ENCODE peak calls at places on chromosomes 2 and 18, in four cellular contexts. J is tibial nerve, B is PC-3, N is brain microvascular endothelial cell. S is an unnamed sample.

GRCh38 chr2:147945660-147946059 is 74.9 kb downstream of the ORC4 start:
- DNase-seq in J (no peak), B (no peak), N (peak), S (no peak)

GRCh38 chr2:200216310-200216709 is 90.2 kb upstream of the SPATS2L start:
- DNase-seq in J (no peak), N (no peak), B (no peak), S (no peak)

GRCh38 chr2:197941715-197942114 is 137.3 kb downstream of the PLCL1 start:
- DNase-seq in N (no peak), B (no peak), J (no peak), S (no peak)

GRCh38 chr2:66567742-66568141 is 132.8 kb downstream of the MEIS1 start:
- DNase-seq in N (no peak), B (no peak), J (no peak), S (no peak)

GRCh38 chr2:153818242-153818641 is 53.5 kb upstream of the GALNT13 start:
- DNase-seq in J (no peak), B (no peak), N (no peak), S (no peak)

GRCh38 chr18:74546751-74547530 is 12.6 kb downstream of the CNDP1 start:
- DNase-seq in J (no peak), B (peak), N (no peak), S (no peak)

GRCh38 chr2:26462511-26463251 is 15.2 kb downstream of the OTOF start:
- DNase-seq in N (peak), J (peak), B (peak), S (no peak)

GRCh38 chr18:63155169-63155852 is 164.3 kb downstream of the BCL2 start:
- DNase-seq in B (peak), N (no peak), J (no peak), S (peak)

GRCh38 chr18:79944126-79944731 is 7.2 kb downstream of the SLC66A2 start:
- DNase-seq in B (no peak), J (no peak), N (no peak), S (peak)

GRCh38 chr2:98027535-98027934 is 31.8 kb upstream of the TMEM131 start:
- DNase-seq in B (no peak), N (no peak), J (no peak), S (no peak)

GRCh38 chr18:27605107-27605834 is 420.2 kb upstream of the CHST9 start:
- DNase-seq in B (peak), J (peak), N (peak), S (no peak)

GRCh38 chr2:60966465-60967405 is 50.8 kb upstream of the PEX13 start:
- DNase-seq in B (no peak), N (no peak), J (no peak), S (no peak)

GRCh38 chr18:30113454-30113853 is 929.1 kb downstream of the DSC3 start:
- DNase-seq in B (no peak), J (no peak), N (no peak), S (no peak)

GRCh38 chr2:237924164-237924534 is 42.7 kb upstream of the UBE2F start:
- DNase-seq in N (no peak), B (no peak), J (no peak), S (no peak)

GRCh38 chr18:23994361-23994902 is 20.1 kb upstream of the TTC39C start:
- DNase-seq in N (peak), B (peak), J (no peak), S (no peak)

GRCh38 chr2:235347691-235348090 is 146.2 kb upstream of the AGAP1 start:
- DNase-seq in B (peak), N (peak), J (no peak), S (no peak)

GRCh38 chr2:68018727-68019126 is 44.1 kb downstream of the C1D start:
- DNase-seq in B (peak), J (no peak), N (no peak), S (no peak)

GRCh38 chr2:9118383-9118960 is 88.1 kb upstream of the ASAP2 start:
- DNase-seq in J (no peak), B (no peak), N (no peak), S (no peak)

GRCh38 chr2:5164806-5165525 is 527.2 kb upstream of the SOX11 start:
- DNase-seq in N (peak), J (no peak), B (peak), S (no peak)

GRCh38 chr2:47058061-47058931 is 96.8 kb downstream of the STPG4 start:
- DNase-seq in B (no peak), N (no peak), J (no peak), S (no peak)

GRCh38 chr2:44944102-44944951 is 2.8 kb downstream of the SIX3 start:
- DNase-seq in B (no peak), J (no peak), N (no peak), S (no peak)

GRCh38 chr2:214138779-214139178 is 272.1 kb upstream of the VWC2L start:
- DNase-seq in B (no peak), N (no peak), J (no peak), S (no peak)

GRCh38 chr2:241545523-241546473 is 12.7 kb upstream of the BOK start:
- DNase-seq in N (peak), J (no peak), B (no peak), S (no peak)

GRCh38 chr18:51666717-51667320 is 469.3 kb upstream of the MEX3C start:
- DNase-seq in B (peak), N (peak), J (no peak), S (no peak)

GRCh38 chr2:36902385-36903120 is 63.8 kb downstream of the STRN start:
- DNase-seq in N (no peak), J (no peak), B (no peak), S (no peak)

GRCh38 chr2:172693037-172693436 is 42.6 kb upstream of the RAPGEF4 start:
- DNase-seq in J (no peak), B (peak), N (peak), S (no peak)

GRCh38 chr2:10935953-10936942 is 24.5 kb downstream of the KCNF1 start:
- DNase-seq in N (peak), J (no peak), B (peak), S (no peak)

GRCh38 chr18:47120428-47120827 is 29.9 kb downstream of the HDHD2 start:
- DNase-seq in N (no peak), J (no peak), B (no peak), S (no peak)

GRCh38 chr18:53426656-53427055 is 797.8 kb downstream of the MBD2 start:
- DNase-seq in N (no peak), B (no peak), J (no peak), S (no peak)

GRCh38 chr2:39243469-39244123 is at the start of gene CDKL4:
- DNase-seq in J (no peak), B (no peak), N (no peak), S (peak)
- H3K4me3 ChIP-seq in J (peak), B (no peak), N (peak), S (peak)

GRCh38 chr2:96828874-96829273 is 12.8 kb downstream of the CNNM3 start:
- DNase-seq in J (no peak), N (no peak), B (no peak), S (no peak)
- H3K4me3 ChIP-seq in J (no peak), N (no peak), B (no peak), S (no peak)

GRCh38 chr2:24075915-24076848 is at the start of gene SF3B6:
- DNase-seq in N (peak), J (peak), B (peak), S (peak)

GRCh38 chr2:24077535-24077877 is 1.4 kb upstream of the SF3B6 start:
- DNase-seq in J (no peak), N (no peak), B (no peak), S (no peak)

GRCh38 chr2:24077879-24078278 is 1.8 kb upstream of the SF3B6 start:
- DNase-seq in J (no peak), B (no peak), N (no peak), S (no peak)

GRCh38 chr2:24076849-24077534 is 866 bp upstream of the SF3B6 start:
- DNase-seq in N (no peak), J (no peak), B (no peak), S (no peak)

DNA sequence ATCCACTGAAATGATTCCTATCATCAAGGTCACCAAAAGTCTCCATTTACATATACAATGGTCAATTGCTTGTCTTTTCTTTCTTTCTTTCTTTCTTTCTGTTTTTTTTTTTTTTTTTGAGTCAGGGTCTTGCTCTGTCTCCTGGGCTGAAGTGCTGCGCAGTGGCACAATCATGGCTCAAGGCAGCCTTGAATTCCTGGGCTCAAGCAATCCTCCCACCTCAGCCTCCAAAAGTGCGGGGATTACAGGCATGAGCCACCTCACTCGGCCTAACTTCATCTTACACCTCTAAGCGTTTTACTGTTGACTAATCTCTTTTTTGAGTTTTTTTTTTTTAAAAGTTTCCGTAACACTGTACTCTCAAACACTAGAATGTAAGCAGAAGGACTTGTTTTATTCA is 867 bp downstream of the SF3B6 start:
- DNase-seq in N (no peak), J (no peak), B (no peak), S (no peak)
- H3K4me3 ChIP-seq in N (peak), J (peak), B (peak), S (peak)

GRCh38 chr2:42964444-42965081 is 172.2 kb upstream of the HAAO start:
- DNase-seq in B (peak), N (peak), J (no peak), S (no peak)
- H3K4me3 ChIP-seq in B (no peak), N (no peak), J (no peak), S (no peak)

DNA sequence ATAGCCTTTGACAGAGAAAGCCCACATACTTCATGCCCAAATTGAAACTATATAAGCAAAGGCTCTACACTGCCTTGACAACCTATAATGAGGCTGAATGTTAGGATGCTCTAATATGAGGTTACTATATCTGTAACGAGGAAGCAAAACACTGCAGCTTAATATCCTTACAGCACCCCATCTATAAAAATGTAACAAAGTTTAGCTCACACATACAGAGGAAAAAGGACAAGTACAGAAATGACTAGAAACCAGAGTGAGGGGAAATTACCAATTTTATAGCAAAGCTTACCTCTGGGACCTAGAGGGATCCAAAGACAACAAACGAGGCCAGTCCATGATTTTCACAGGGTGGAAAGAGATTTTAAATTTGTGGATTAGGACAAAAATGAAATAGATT is 138.5 kb downstream of the COL4A4 start:
- DNase-seq in N (no peak), B (no peak), J (no peak), S (no peak)
- H3K4me3 ChIP-seq in N (no peak), B (no peak), J (no peak), S (no peak)

GRCh38 chr2:29921560-29921915 is at the start of gene ALK:
- DNase-seq in N (peak), J (peak), B (peak), S (peak)
- H3K4me3 ChIP-seq in N (peak), J (peak), B (peak), S (peak)

DNA sequence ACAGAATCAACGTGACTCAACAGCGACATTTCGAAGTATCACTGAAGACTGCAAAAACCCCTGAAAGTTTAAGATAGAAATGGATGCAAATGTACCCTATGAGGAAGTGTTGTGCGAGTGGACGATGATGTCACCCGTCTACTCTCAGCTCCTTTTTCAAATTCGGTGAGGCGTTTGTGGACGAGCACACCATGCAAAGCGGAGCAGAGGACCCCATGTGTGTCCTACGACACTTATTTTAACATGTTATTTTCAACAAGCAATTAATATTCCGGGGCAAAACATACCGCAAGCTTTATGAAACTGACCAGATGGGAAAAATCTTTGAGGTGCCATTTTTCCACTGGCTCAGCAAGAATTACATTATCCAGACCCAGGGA is 2.0 kb downstream of the PXDN start:
- DNase-seq in B (no peak), J (no peak), N (no peak), S (no peak)
- H3K4me3 ChIP-seq in B (peak), J (peak), N (peak), S (no peak)

GRCh38 chr2:166563894-166564293 is 69.8 kb upstream of the SCN7A start:
- DNase-seq in N (no peak), J (no peak), B (peak), S (no peak)

GRCh38 chr2:166565501-166565900 is 71.5 kb upstream of the SCN7A start:
- DNase-seq in J (no peak), B (peak), N (no peak), S (no peak)

GRCh38 chr2:166560022-166560421 is 66.0 kb upstream of the SCN7A start:
- DNase-seq in B (no peak), J (no peak), N (no peak), S (no peak)
- H3K4me3 ChIP-seq in B (no peak), J (no peak), N (no peak), S (no peak)

DNA sequence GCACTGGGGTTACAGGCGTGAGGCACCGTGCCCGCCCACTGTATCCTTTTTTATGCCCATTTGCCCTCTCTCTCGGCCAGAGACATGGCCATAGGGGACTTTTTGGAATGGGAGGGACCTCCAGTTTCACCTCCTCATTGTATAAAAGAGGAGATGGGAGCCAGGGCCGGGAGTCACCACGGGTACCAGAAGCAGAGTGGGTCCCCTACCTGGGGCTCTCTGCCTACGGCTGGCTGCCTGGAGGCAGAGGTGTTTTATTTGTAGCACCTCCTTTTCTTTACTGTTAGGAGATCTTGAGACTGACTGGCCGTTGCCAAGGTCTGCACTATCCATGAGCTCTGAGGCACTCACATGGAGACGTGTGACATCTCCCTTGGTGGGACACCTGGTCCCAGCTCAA is 162.8 kb downstream of the LDLRAD4 start:
- DNase-seq in N (no peak), B (no peak), J (no peak), S (peak)
- H3K4me3 ChIP-seq in N (no peak), B (no peak), J (peak), S (peak)

GRCh38 chr2:127733816-127734537 is 32.7 kb downstream of the SFT2D3 start:
- DNase-seq in B (no peak), J (no peak), N (no peak), S (no peak)
- H3K4me3 ChIP-seq in B (no peak), J (peak), N (no peak), S (no peak)